ENCODE peak calls at places on chromosomes 3 and 15, in seven cellular contexts. E is endothelial cell; I is NCI-H1092 treated with DMSO at 0.1 percent for 48 hours; Y is neural crest cell; M is posterior cingulate gyrus; C is activated effector memory CD4-positive, alpha-beta T cell treated with Interleukin-2 at 50 U/mL for 16 hours; G is AG04449. R is an unnamed sample.

GRCh38 chr15:98599911-98600685 is 48.2 kb upstream of the IGF1R start:
- DNase-seq in E (no peak), I (no peak), Y (no peak), M (no peak), C (peak), G (no peak), R (no peak)

GRCh38 chr15:85479071-85479647 is 98.8 kb downstream of the AKAP13 start:
- DNase-seq in E (no peak), I (no peak), Y (no peak), M (no peak), C (no peak), G (no peak), R (no peak)

GRCh38 chr3:79161941-79162340 is 605.9 kb downstream of the ROBO1 start:
- DNase-seq in E (no peak), I (no peak), Y (no peak), M (no peak), C (no peak), G (no peak), R (no peak)

GRCh38 chr3:178291555-178291954 is 244.7 kb upstream of the KCNMB2 start:
- DNase-seq in E (no peak), I (no peak), Y (no peak), M (no peak), C (no peak), G (no peak), R (no peak)

GRCh38 chr3:138125548-138126221 is 6.5 kb downstream of the A4GNT start:
- DNase-seq in E (no peak), I (no peak), Y (no peak), M (no peak), C (no peak), G (peak), R (no peak)

GRCh38 chr3:55622733-55623132 is 135.6 kb upstream of the WNT5A start:
- DNase-seq in E (no peak), I (no peak), Y (no peak), M (no peak), C (no peak), G (no peak), R (no peak)

GRCh38 chr15:35567392-35567791 is 21.4 kb upstream of the DPH6 start:
- DNase-seq in E (no peak), I (no peak), Y (no peak), M (no peak), C (no peak), G (no peak), R (no peak)

GRCh38 chr15:61639491-61639890 is 410.4 kb upstream of the RORA start:
- DNase-seq in E (no peak), I (peak), Y (no peak), M (no peak), C (no peak), G (no peak), R (no peak)

GRCh38 chr15:100985401-100985800 is 66.2 kb downstream of the LRRK1 start:
- DNase-seq in E (no peak), I (no peak), Y (no peak), M (no peak), C (no peak), G (no peak), R (no peak)

GRCh38 chr3:107987036-107987557 is 103.7 kb downstream of the CD47 start:
- DNase-seq in E (no peak), I (no peak), Y (no peak), M (no peak), C (no peak), G (peak), R (no peak)

GRCh38 chr15:41577863-41578735 is 19.1 kb downstream of the TYRO3 start:
- DNase-seq in E (no peak), I (no peak), Y (no peak), M (peak), C (no peak), G (no peak), R (no peak)

R was measured in effector memory CD8-positive, alpha-beta T cell.